ENCODE peak calls at places on chromosomes 11 and 22, in five cellular contexts. One of them, this sample, is unnamed.

GRCh38 chr11:134701564-134702165 is 289.6 kb upstream of the B3GAT1 start:
- DNase-seq in HAP-1: no peak
- DNase-seq in AG09309: no peak
- DNase-seq in IMR-90: no peak
- DNase-seq in astrocyte of the cerebellum: no peak
- DNase-seq in this sample: no peak

GRCh38 chr22:50191041-50191740 is 5.5 kb downstream of the TRABD start:
- DNase-seq in HAP-1: no peak
- DNase-seq in astrocyte of the cerebellum: no peak
- DNase-seq in AG09309: no peak
- DNase-seq in IMR-90: no peak
- DNase-seq in this sample: no peak

GRCh38 chr11:70501933-70502540 is 103.7 kb downstream of the CTTN start:
- DNase-seq in astrocyte of the cerebellum: no peak
- DNase-seq in HAP-1: no peak
- DNase-seq in IMR-90: no peak
- DNase-seq in AG09309: no peak
- DNase-seq in this sample: no peak

GRCh38 chr22:29225422-29226090 is 19.9 kb downstream of the EMID1 start:
- DNase-seq in astrocyte of the cerebellum: no peak
- DNase-seq in IMR-90: peak; percentile 42
- DNase-seq in AG09309: no peak
- DNase-seq in HAP-1: no peak
- DNase-seq in this sample: no peak

GRCh38 chr11:84886344-84886743 is 740.8 kb downstream of the DLG2 start:
- DNase-seq in IMR-90: peak; percentile 40
- DNase-seq in HAP-1: no peak
- DNase-seq in AG09309: peak; percentile 47
- DNase-seq in astrocyte of the cerebellum: peak; percentile 20
- DNase-seq in this sample: no peak

GRCh38 chr11:2189938-2190669 is 18.5 kb upstream of the TH start:
- DNase-seq in AG09309: no peak
- DNase-seq in HAP-1: no peak
- DNase-seq in IMR-90: no peak
- DNase-seq in astrocyte of the cerebellum: no peak
- DNase-seq in this sample: no peak

GRCh38 chr11:114678125-114679036 is at the start of gene NXPE2:
- DNase-seq in HAP-1: no peak
- DNase-seq in IMR-90: peak; percentile 57
- DNase-seq in AG09309: no peak
- DNase-seq in astrocyte of the cerebellum: peak; percentile 4
- DNase-seq in this sample: peak; percentile 80

GRCh38 chr11:116224154-116224888 is 548.5 kb downstream of the BUD13 start:
- DNase-seq in HAP-1: peak; percentile 77
- DNase-seq in IMR-90: peak; percentile 22
- DNase-seq in astrocyte of the cerebellum: no peak
- DNase-seq in AG09309: no peak
- DNase-seq in this sample: no peak

GRCh38 chr11:61488651-61489291 is 19.8 kb upstream of the LRRC10B start:
- DNase-seq in HAP-1: no peak
- DNase-seq in astrocyte of the cerebellum: no peak
- DNase-seq in AG09309: no peak
- DNase-seq in IMR-90: no peak
- DNase-seq in this sample: peak; percentile 32

GRCh38 chr22:42868751-42869251 is 11.7 kb upstream of the ARFGAP3 start:
- DNase-seq in HAP-1: no peak
- DNase-seq in IMR-90: peak; percentile 17
- DNase-seq in AG09309: no peak
- DNase-seq in astrocyte of the cerebellum: peak; percentile 67
- DNase-seq in this sample: no peak

GRCh38 chr22:31707519-31707918 is 42.4 kb downstream of the PRR14L start:
- DNase-seq in HAP-1: no peak
- DNase-seq in astrocyte of the cerebellum: no peak
- DNase-seq in IMR-90: no peak
- DNase-seq in AG09309: no peak
- DNase-seq in this sample: no peak

GRCh38 chr11:59857444-59858434 is 8.5 kb downstream of the TCN1 start:
- DNase-seq in IMR-90: no peak
- DNase-seq in AG09309: no peak
- DNase-seq in HAP-1: no peak
- DNase-seq in astrocyte of the cerebellum: no peak
- DNase-seq in this sample: peak; percentile 65

GRCh38 chr11:123519055-123519796 is 89.2 kb downstream of the GRAMD1B start:
- DNase-seq in HAP-1: no peak
- DNase-seq in IMR-90: peak; percentile 27
- DNase-seq in astrocyte of the cerebellum: no peak
- DNase-seq in AG09309: no peak
- DNase-seq in this sample: no peak

GRCh38 chr22:29842740-29843139 is 4.7 kb upstream of the ASCC2 start:
- DNase-seq in astrocyte of the cerebellum: peak; percentile 33
- DNase-seq in HAP-1: no peak
- DNase-seq in AG09309: peak; percentile 58
- DNase-seq in IMR-90: peak; percentile 91
- DNase-seq in this sample: peak; percentile 90

GRCh38 chr11:100152751-100153150 is 534.3 kb upstream of the ARHGAP42 start:
- DNase-seq in astrocyte of the cerebellum: no peak
- DNase-seq in IMR-90: no peak
- DNase-seq in HAP-1: no peak
- DNase-seq in AG09309: no peak
- DNase-seq in this sample: no peak

GRCh38 chr22:20107471-20107901 is 8.4 kb upstream of the RANBP1 start:
- DNase-seq in AG09309: no peak
- DNase-seq in HAP-1: no peak
- DNase-seq in astrocyte of the cerebellum: no peak
- DNase-seq in IMR-90: no peak
- DNase-seq in this sample: no peak

GRCh38 chr11:1889941-1890855 is 1.5 kb downstream of the PRR33 start:
- DNase-seq in AG09309: no peak
- DNase-seq in astrocyte of the cerebellum: no peak
- DNase-seq in HAP-1: no peak
- DNase-seq in IMR-90: no peak
- DNase-seq in this sample: no peak

GRCh38 chr22:23132376-23133091 is 9.3 kb downstream of the RSPH14 start:
- DNase-seq in IMR-90: no peak
- DNase-seq in AG09309: no peak
- DNase-seq in HAP-1: no peak
- DNase-seq in astrocyte of the cerebellum: no peak
- DNase-seq in this sample: no peak

GRCh38 chr11:12455938-12456337 is 78.6 kb downstream of the PARVA start:
- DNase-seq in IMR-90: peak; percentile 88
- DNase-seq in AG09309: no peak
- DNase-seq in HAP-1: no peak
- DNase-seq in astrocyte of the cerebellum: no peak
- DNase-seq in this sample: no peak

GRCh38 chr11:112744041-112744440 is 217.2 kb upstream of the NCAM1 start:
- DNase-seq in astrocyte of the cerebellum: no peak
- DNase-seq in HAP-1: no peak
- DNase-seq in IMR-90: no peak
- DNase-seq in AG09309: no peak
- DNase-seq in this sample: no peak

GRCh38 chr11:115527534-115528125 is 23.4 kb upstream of the CADM1 start:
- DNase-seq in IMR-90: no peak
- DNase-seq in astrocyte of the cerebellum: no peak
- DNase-seq in AG09309: no peak
- DNase-seq in HAP-1: no peak
- DNase-seq in this sample: peak; percentile 13

GRCh38 chr11:66324626-66325025 is 7.8 kb upstream of the CD248 start:
- DNase-seq in astrocyte of the cerebellum: no peak
- DNase-seq in IMR-90: no peak
- DNase-seq in AG09309: no peak
- DNase-seq in HAP-1: no peak
- DNase-seq in this sample: no peak

GRCh38 chr11:128868851-128869671 is 2.0 kb upstream of the KCNJ1 start:
- DNase-seq in HAP-1: no peak
- DNase-seq in astrocyte of the cerebellum: no peak
- DNase-seq in IMR-90: no peak
- DNase-seq in AG09309: no peak
- DNase-seq in this sample: no peak

GRCh38 chr11:34185926-34186841 is 80.8 kb downstream of the NAT10 start:
- DNase-seq in HAP-1: no peak
- DNase-seq in IMR-90: no peak
- DNase-seq in astrocyte of the cerebellum: no peak
- DNase-seq in AG09309: no peak
- DNase-seq in this sample: no peak

GRCh38 chr11:108122166-108122628 is 830 bp downstream of the ACAT1 start:
- DNase-seq in HAP-1: peak; percentile 30
- DNase-seq in AG09309: no peak
- DNase-seq in astrocyte of the cerebellum: no peak
- DNase-seq in IMR-90: no peak
- DNase-seq in this sample: no peak

GRCh38 chr11:1757861-1758610 is 5.7 kb downstream of the CTSD start:
- DNase-seq in IMR-90: no peak
- DNase-seq in HAP-1: no peak
- DNase-seq in astrocyte of the cerebellum: no peak
- DNase-seq in AG09309: no peak
- DNase-seq in this sample: no peak

GRCh38 chr11:86247608-86248007 is 3.1 kb downstream of the EED start:
- DNase-seq in HAP-1: no peak
- DNase-seq in AG09309: no peak
- DNase-seq in IMR-90: no peak
- DNase-seq in astrocyte of the cerebellum: no peak
- DNase-seq in this sample: peak; percentile 41

GRCh38 chr22:24217384-24217783 is 27.5 kb downstream of the GGT5 start:
- DNase-seq in HAP-1: no peak
- DNase-seq in astrocyte of the cerebellum: no peak
- DNase-seq in AG09309: no peak
- DNase-seq in IMR-90: no peak
- DNase-seq in this sample: no peak
- H3K4me3 ChIP-seq in HAP-1: no peak overlapping the region
- H3K4me3 ChIP-seq in astrocyte of the cerebellum: no peak overlapping the region
- H3K4me3 ChIP-seq in AG09309: no peak overlapping the region
- H3K4me3 ChIP-seq in IMR-90: no peak overlapping the region
- H3K4me3 ChIP-seq in this sample: no peak overlapping the region

DNA sequence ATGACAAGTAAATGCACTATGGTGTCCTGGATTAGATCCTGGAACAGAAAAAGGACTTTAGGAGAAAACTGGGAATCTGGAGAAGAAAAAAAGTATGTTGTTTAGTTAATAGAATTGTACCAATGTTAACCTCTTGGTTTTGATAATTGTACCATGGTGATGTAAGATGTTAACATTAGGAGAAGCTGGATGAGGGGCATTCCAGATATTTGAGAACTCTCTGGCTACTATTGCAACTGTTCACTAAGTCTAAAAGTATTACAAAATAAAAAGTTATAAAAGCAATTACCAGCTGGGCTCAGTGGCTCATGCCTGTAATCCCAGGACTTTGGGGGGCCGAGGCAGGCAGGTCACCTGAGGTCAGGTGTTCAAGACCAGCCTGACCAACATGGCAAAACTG is 66.5 kb downstream of the EXT2 start:
- DNase-seq in HAP-1: no peak
- DNase-seq in AG09309: no peak
- DNase-seq in IMR-90: peak; percentile 41
- DNase-seq in astrocyte of the cerebellum: no peak
- DNase-seq in this sample: no peak
- H3K4me3 ChIP-seq in HAP-1: no peak overlapping the region
- H3K4me3 ChIP-seq in AG09309: no peak overlapping the region
- H3K4me3 ChIP-seq in IMR-90: no peak overlapping the region
- H3K4me3 ChIP-seq in astrocyte of the cerebellum: no peak overlapping the region
- H3K4me3 ChIP-seq in this sample: no peak overlapping the region

GRCh38 chr22:39214383-39215069 is 30.3 kb downstream of the PDGFB start:
- DNase-seq in IMR-90: peak; percentile 36
- DNase-seq in AG09309: no peak
- DNase-seq in HAP-1: no peak
- DNase-seq in astrocyte of the cerebellum: no peak
- DNase-seq in this sample: peak; percentile 88
- H3K4me3 ChIP-seq in IMR-90: no peak overlapping the region
- H3K4me3 ChIP-seq in AG09309: no peak overlapping the region
- H3K4me3 ChIP-seq in HAP-1: no peak overlapping the region
- H3K4me3 ChIP-seq in astrocyte of the cerebellum: no peak overlapping the region
- H3K4me3 ChIP-seq in this sample: peak overlapping the region; percentile 0

GRCh38 chr11:10607462-10607861 is 39.0 kb upstream of the LYVE1 start:
- DNase-seq in AG09309: no peak
- DNase-seq in IMR-90: no peak
- DNase-seq in astrocyte of the cerebellum: no peak
- DNase-seq in HAP-1: no peak
- DNase-seq in this sample: no peak

GRCh38 chr11:10604340-10604748 is 35.9 kb upstream of the LYVE1 start:
- DNase-seq in IMR-90: peak; percentile 53
- DNase-seq in astrocyte of the cerebellum: no peak
- DNase-seq in AG09309: no peak
- DNase-seq in HAP-1: no peak
- DNase-seq in this sample: peak; percentile 72

GRCh38 chr11:10603721-10604297 is 35.3 kb upstream of the LYVE1 start:
- DNase-seq in AG09309: no peak
- DNase-seq in HAP-1: no peak
- DNase-seq in astrocyte of the cerebellum: no peak
- DNase-seq in IMR-90: no peak
- DNase-seq in this sample: no peak

GRCh38 chr11:10606536-10607208 is 38.2 kb upstream of the LYVE1 start:
- DNase-seq in AG09309: peak; percentile 28
- DNase-seq in IMR-90: peak; percentile 86
- DNase-seq in astrocyte of the cerebellum: no peak
- DNase-seq in HAP-1: no peak
- DNase-seq in this sample: peak; percentile 57

DNA sequence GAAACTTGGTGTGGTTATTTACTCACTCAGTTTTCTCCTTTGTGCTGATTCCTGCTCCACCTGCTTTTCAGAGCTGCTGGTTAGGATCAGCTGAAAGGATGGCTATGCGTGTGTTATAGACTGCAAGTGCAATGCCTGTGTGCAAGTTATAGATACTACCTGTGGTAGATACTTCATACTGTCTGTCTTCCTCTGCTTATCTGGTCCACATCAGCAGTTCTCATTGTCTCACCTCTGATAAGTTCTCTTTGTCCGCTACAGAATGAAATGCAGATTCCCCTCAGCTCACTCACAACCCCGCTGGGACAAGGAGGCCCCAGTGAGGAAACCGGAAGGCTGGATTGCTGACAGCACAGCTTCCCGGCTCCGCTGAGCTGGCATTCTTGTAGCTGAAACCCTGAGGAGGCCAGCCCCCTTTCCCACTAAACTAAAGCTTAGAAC is 37.5 kb upstream of the LYVE1 start:
- DNase-seq in HAP-1: no peak
- DNase-seq in astrocyte of the cerebellum: no peak
- DNase-seq in IMR-90: peak; percentile 87
- DNase-seq in AG09309: peak; percentile 28
- DNase-seq in this sample: no peak
- H3K4me3 ChIP-seq in HAP-1: no peak overlapping the region
- H3K4me3 ChIP-seq in astrocyte of the cerebellum: no peak overlapping the region
- H3K4me3 ChIP-seq in IMR-90: no peak overlapping the region
- H3K4me3 ChIP-seq in AG09309: no peak overlapping the region
- H3K4me3 ChIP-seq in this sample: no peak overlapping the region

GRCh38 chr22:47091241-47091691 is 328.8 kb downstream of the TBC1D22A start:
- DNase-seq in IMR-90: no peak
- DNase-seq in astrocyte of the cerebellum: no peak
- DNase-seq in AG09309: no peak
- DNase-seq in HAP-1: no peak
- DNase-seq in this sample: peak; percentile 3
- H3K4me3 ChIP-seq in IMR-90: peak overlapping the region; percentile 30
- H3K4me3 ChIP-seq in astrocyte of the cerebellum: peak overlapping the region; percentile 38
- H3K4me3 ChIP-seq in AG09309: peak overlapping the region; percentile 57
- H3K4me3 ChIP-seq in HAP-1: no peak overlapping the region
- H3K4me3 ChIP-seq in this sample: peak overlapping the region; percentile 43

This sample was measured in mammary epithelial cell.